ENCODE peak calls at places on chromosomes 12 and 14, in seven cellular contexts. One of them, this sample, is unnamed. For H3K4me1, the result is how much of the 10 kb centered on the place peaks cover.

GRCh38 chr14:84646791-84647500 is 883.0 kb upstream of the FLRT2 start:
- DNase-seq in ascending aorta: no peak
- DNase-seq in mesendoderm: no peak
- DNase-seq in A549: no peak
- DNase-seq in esophagus muscularis mucosa: no peak
- DNase-seq in uterus: no peak
- DNase-seq in cardiac muscle cell: peak
- DNase-seq in this sample: peak

GRCh38 chr12:84995646-84996045 is 40.4 kb downstream of the TSPAN19 start:
- DNase-seq in ascending aorta: no peak
- DNase-seq in mesendoderm: no peak
- DNase-seq in A549: no peak
- DNase-seq in esophagus muscularis mucosa: no peak
- DNase-seq in uterus: no peak
- DNase-seq in cardiac muscle cell: no peak
- DNase-seq in this sample: no peak

GRCh38 chr12:87518508-87518907 is 510.7 kb downstream of the C12orf50 start:
- DNase-seq in ascending aorta: no peak
- DNase-seq in mesendoderm: no peak
- DNase-seq in A549: no peak
- DNase-seq in esophagus muscularis mucosa: no peak
- DNase-seq in uterus: no peak
- DNase-seq in cardiac muscle cell: peak
- DNase-seq in this sample: no peak

GRCh38 chr12:32501835-32502333 is 102.5 kb downstream of the FGD4 start:
- DNase-seq in ascending aorta: no peak
- DNase-seq in mesendoderm: peak
- DNase-seq in A549: no peak
- DNase-seq in esophagus muscularis mucosa: no peak
- DNase-seq in uterus: peak
- DNase-seq in cardiac muscle cell: peak
- DNase-seq in this sample: no peak

GRCh38 chr12:6072302-6072752 is 52.1 kb downstream of the VWF start:
- DNase-seq in ascending aorta: no peak
- DNase-seq in mesendoderm: no peak
- DNase-seq in A549: no peak
- DNase-seq in esophagus muscularis mucosa: no peak
- DNase-seq in uterus: no peak
- DNase-seq in cardiac muscle cell: peak
- DNase-seq in this sample: peak

GRCh38 chr12:26845984-26846383 is 13.0 kb upstream of the ITPR2 start:
- DNase-seq in ascending aorta: no peak
- DNase-seq in mesendoderm: peak
- DNase-seq in A549: no peak
- DNase-seq in esophagus muscularis mucosa: no peak
- DNase-seq in uterus: no peak
- DNase-seq in cardiac muscle cell: peak
- DNase-seq in this sample: no peak

GRCh38 chr14:79270361-79270760 is 940.9 kb downstream of the DIO2 start:
- DNase-seq in ascending aorta: no peak
- DNase-seq in mesendoderm: no peak
- DNase-seq in A549: no peak
- DNase-seq in esophagus muscularis mucosa: no peak
- DNase-seq in uterus: no peak
- DNase-seq in cardiac muscle cell: no peak
- DNase-seq in this sample: no peak

GRCh38 chr12:57543666-57544065 is 3.3 kb downstream of the DCTN2 start:
- DNase-seq in ascending aorta: no peak
- DNase-seq in mesendoderm: no peak
- DNase-seq in A549: no peak
- DNase-seq in esophagus muscularis mucosa: no peak
- DNase-seq in uterus: no peak
- DNase-seq in cardiac muscle cell: no peak
- DNase-seq in this sample: no peak

GRCh38 chr14:102822311-102822863 is 45.1 kb downstream of the TRAF3 start:
- DNase-seq in ascending aorta: no peak
- DNase-seq in mesendoderm: no peak
- DNase-seq in A549: no peak
- DNase-seq in esophagus muscularis mucosa: no peak
- DNase-seq in uterus: no peak
- DNase-seq in cardiac muscle cell: no peak
- DNase-seq in this sample: no peak

GRCh38 chr14:50967104-50967503 is 22.8 kb upstream of the PYGL start:
- DNase-seq in ascending aorta: no peak
- DNase-seq in mesendoderm: no peak
- DNase-seq in A549: no peak
- DNase-seq in esophagus muscularis mucosa: no peak
- DNase-seq in uterus: no peak
- DNase-seq in cardiac muscle cell: peak
- DNase-seq in this sample: peak

GRCh38 chr12:12909995-12910391 is 18.6 kb downstream of the GPRC5A start:
- DNase-seq in ascending aorta: no peak
- DNase-seq in mesendoderm: no peak
- DNase-seq in A549: no peak
- DNase-seq in esophagus muscularis mucosa: no peak
- DNase-seq in uterus: peak
- DNase-seq in cardiac muscle cell: peak
- DNase-seq in this sample: no peak

GRCh38 chr12:65891987-65892481 is 67.8 kb downstream of the HMGA2 start:
- DNase-seq in ascending aorta: peak
- DNase-seq in mesendoderm: peak
- DNase-seq in A549: peak
- DNase-seq in esophagus muscularis mucosa: no peak
- DNase-seq in uterus: peak
- DNase-seq in cardiac muscle cell: peak
- DNase-seq in this sample: peak

GRCh38 chr12:82937151-82937550 is 250.4 kb downstream of the TMTC2 start:
- DNase-seq in ascending aorta: no peak
- DNase-seq in mesendoderm: no peak
- DNase-seq in A549: no peak
- DNase-seq in esophagus muscularis mucosa: no peak
- DNase-seq in uterus: no peak
- DNase-seq in cardiac muscle cell: peak
- DNase-seq in this sample: no peak

GRCh38 chr12:130353081-130353480 is 15.4 kb downstream of the PIWIL1 start:
- DNase-seq in ascending aorta: no peak
- DNase-seq in mesendoderm: no peak
- DNase-seq in A549: no peak
- DNase-seq in esophagus muscularis mucosa: no peak
- DNase-seq in uterus: no peak
- DNase-seq in cardiac muscle cell: no peak
- DNase-seq in this sample: no peak

GRCh38 chr12:49093746-49094103 is 876 bp downstream of the DHH start:
- DNase-seq in ascending aorta: no peak
- DNase-seq in mesendoderm: no peak
- DNase-seq in A549: no peak
- DNase-seq in esophagus muscularis mucosa: no peak
- DNase-seq in uterus: no peak
- DNase-seq in cardiac muscle cell: no peak
- DNase-seq in this sample: no peak

GRCh38 chr12:64780531-64781373 is 21.5 kb upstream of the GNS start:
- DNase-seq in ascending aorta: peak
- DNase-seq in mesendoderm: peak
- DNase-seq in A549: peak
- DNase-seq in esophagus muscularis mucosa: no peak
- DNase-seq in uterus: peak
- DNase-seq in cardiac muscle cell: no peak
- DNase-seq in this sample: no peak

GRCh38 chr12:88334271-88334670 is 192.2 kb downstream of the TMTC3 start:
- DNase-seq in ascending aorta: no peak
- DNase-seq in mesendoderm: no peak
- DNase-seq in A549: no peak
- DNase-seq in esophagus muscularis mucosa: no peak
- DNase-seq in uterus: peak
- DNase-seq in cardiac muscle cell: peak
- DNase-seq in this sample: peak

GRCh38 chr12:76310110-76310509 is 38.1 kb downstream of the BBS10 start:
- DNase-seq in ascending aorta: no peak
- DNase-seq in mesendoderm: no peak
- DNase-seq in A549: peak
- DNase-seq in esophagus muscularis mucosa: no peak
- DNase-seq in uterus: no peak
- DNase-seq in cardiac muscle cell: peak
- DNase-seq in this sample: peak

GRCh38 chr12:4648499-4649357 is at the start of the genes AKAP3 and NDUFA9:
- DNase-seq in ascending aorta: peak
- DNase-seq in mesendoderm: peak
- DNase-seq in A549: peak
- DNase-seq in esophagus muscularis mucosa: peak
- DNase-seq in uterus: peak
- DNase-seq in cardiac muscle cell: peak
- DNase-seq in this sample: peak

GRCh38 chr12:120961604-120962486 is 16.5 kb upstream of the HNF1A start:
- DNase-seq in ascending aorta: no peak
- DNase-seq in mesendoderm: no peak
- DNase-seq in A549: peak
- DNase-seq in esophagus muscularis mucosa: no peak
- DNase-seq in uterus: no peak
- DNase-seq in cardiac muscle cell: no peak
- DNase-seq in this sample: no peak

GRCh38 chr14:64990291-64990690 is 3.6 kb downstream of the FNTB start:
- DNase-seq in ascending aorta: no peak
- DNase-seq in mesendoderm: no peak
- DNase-seq in A549: no peak
- DNase-seq in esophagus muscularis mucosa: no peak
- DNase-seq in uterus: no peak
- DNase-seq in cardiac muscle cell: no peak
- DNase-seq in this sample: no peak
- H3K4me3 ChIP-seq in ascending aorta: no peak
- H3K4me3 ChIP-seq in mesendoderm: no peak
- H3K4me3 ChIP-seq in A549: no peak
- H3K4me3 ChIP-seq in esophagus muscularis mucosa: no peak
- H3K4me3 ChIP-seq in uterus: no peak
- H3K4me3 ChIP-seq in cardiac muscle cell: no peak
- H3K4me3 ChIP-seq in this sample: no peak

DNA sequence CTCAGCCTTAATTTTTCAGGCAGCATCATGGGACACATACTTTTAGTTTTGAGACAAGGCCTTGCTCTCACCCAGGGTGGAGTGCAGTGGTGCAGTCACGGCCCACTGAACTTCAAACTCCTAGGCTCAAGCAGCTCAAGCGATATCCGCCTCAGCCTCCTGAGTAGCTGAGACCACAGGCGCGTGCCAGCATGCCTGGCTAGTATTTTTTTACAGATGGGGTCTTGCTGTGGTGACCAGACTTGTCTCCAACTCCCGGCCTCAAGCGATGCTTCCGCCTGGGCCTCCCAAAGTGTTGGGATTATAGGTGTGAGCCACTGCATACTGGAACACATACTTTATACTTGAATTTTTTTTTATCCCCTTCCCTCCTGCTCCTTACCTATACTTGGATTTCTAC is 2.8 kb downstream of the RDH5 start:
- DNase-seq in ascending aorta: no peak
- DNase-seq in mesendoderm: no peak
- DNase-seq in A549: no peak
- DNase-seq in esophagus muscularis mucosa: no peak
- DNase-seq in uterus: no peak
- DNase-seq in cardiac muscle cell: no peak
- DNase-seq in this sample: no peak
- H3K4me1 ChIP-seq in ascending aorta: under half
- H3K4me1 ChIP-seq in mesendoderm: under half
- H3K4me1 ChIP-seq in A549: half or more
- H3K4me1 ChIP-seq in esophagus muscularis mucosa: half or more
- H3K4me1 ChIP-seq in uterus: under half
- H3K4me1 ChIP-seq in cardiac muscle cell: under half
- H3K4me1 ChIP-seq in this sample: under half

GRCh38 chr14:106269029-106269428 is 742.6 kb downstream of the TMEM121 start:
- DNase-seq in ascending aorta: no peak
- DNase-seq in mesendoderm: no peak
- DNase-seq in A549: no peak
- DNase-seq in esophagus muscularis mucosa: no peak
- DNase-seq in uterus: no peak
- DNase-seq in cardiac muscle cell: no peak
- DNase-seq in this sample: no peak
- H3K4me3 ChIP-seq in ascending aorta: no peak
- H3K4me3 ChIP-seq in mesendoderm: no peak
- H3K4me3 ChIP-seq in A549: no peak
- H3K4me3 ChIP-seq in esophagus muscularis mucosa: no peak
- H3K4me3 ChIP-seq in uterus: no peak
- H3K4me3 ChIP-seq in cardiac muscle cell: no peak
- H3K4me3 ChIP-seq in this sample: no peak

DNA sequence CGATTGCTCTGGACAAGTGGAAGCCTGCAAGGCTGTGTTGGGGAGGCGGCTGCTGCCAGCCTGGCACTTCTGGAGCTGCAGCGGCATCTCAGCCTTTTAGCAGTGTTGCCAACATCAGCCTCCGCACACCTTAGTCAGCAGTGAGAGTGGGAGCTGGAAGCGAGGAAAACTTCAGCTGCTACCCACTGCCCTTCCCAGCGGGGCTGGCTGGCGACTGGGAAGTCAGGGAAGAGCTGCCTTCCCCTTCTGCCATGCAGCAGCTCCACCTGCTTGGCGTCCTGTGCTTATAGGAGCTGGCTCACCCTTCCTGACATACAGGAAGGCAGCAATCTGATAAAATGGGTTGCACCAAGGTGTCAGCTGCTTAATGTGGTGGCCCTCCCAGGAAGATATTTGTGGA is 15.4 kb upstream of the PLEKHG3 start:
- DNase-seq in ascending aorta: peak
- DNase-seq in mesendoderm: peak
- DNase-seq in A549: no peak
- DNase-seq in esophagus muscularis mucosa: no peak
- DNase-seq in uterus: peak
- DNase-seq in cardiac muscle cell: no peak
- DNase-seq in this sample: no peak
- H3K4me1 ChIP-seq in ascending aorta: under half
- H3K4me1 ChIP-seq in mesendoderm: under half
- H3K4me1 ChIP-seq in A549: under half
- H3K4me1 ChIP-seq in esophagus muscularis mucosa: under half
- H3K4me1 ChIP-seq in uterus: under half
- H3K4me1 ChIP-seq in cardiac muscle cell: under half
- H3K4me1 ChIP-seq in this sample: under half

DNA sequence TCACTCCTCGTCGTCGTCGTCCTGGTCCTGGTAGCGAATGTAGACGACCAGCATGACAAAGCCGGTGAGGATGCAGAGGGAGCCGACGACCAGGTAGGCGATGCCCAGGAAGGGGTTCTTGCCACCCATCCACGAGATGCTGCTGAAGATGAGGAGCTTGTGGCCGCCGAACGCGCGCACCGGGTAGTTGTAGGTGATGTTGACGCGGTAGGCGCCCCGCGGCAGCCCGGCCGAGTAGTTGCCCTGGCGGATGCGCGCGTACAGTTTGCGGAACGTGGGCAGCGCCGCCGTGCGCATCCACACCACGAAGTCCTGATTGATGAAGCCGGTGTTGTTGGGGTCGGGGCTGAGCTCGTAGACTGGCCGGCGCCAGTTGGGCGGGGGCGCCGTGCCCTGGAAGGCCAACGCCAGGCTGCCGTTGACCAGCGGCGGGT is 1.0 kb downstream of the TMEM30B start:
- DNase-seq in ascending aorta: no peak
- DNase-seq in mesendoderm: no peak
- DNase-seq in A549: no peak
- DNase-seq in esophagus muscularis mucosa: peak
- DNase-seq in uterus: no peak
- DNase-seq in cardiac muscle cell: no peak
- DNase-seq in this sample: no peak
- H3K4me3 ChIP-seq in ascending aorta: peak
- H3K4me3 ChIP-seq in mesendoderm: no peak
- H3K4me3 ChIP-seq in A549: peak
- H3K4me3 ChIP-seq in esophagus muscularis mucosa: peak
- H3K4me3 ChIP-seq in uterus: peak
- H3K4me3 ChIP-seq in cardiac muscle cell: peak
- H3K4me3 ChIP-seq in this sample: no peak

GRCh38 chr12:53048780-53049401 is 974 bp upstream of the TNS2 start:
- DNase-seq in ascending aorta: peak
- DNase-seq in mesendoderm: peak
- DNase-seq in A549: no peak
- DNase-seq in esophagus muscularis mucosa: peak
- DNase-seq in uterus: peak
- DNase-seq in cardiac muscle cell: peak
- DNase-seq in this sample: peak
- H3K4me1 ChIP-seq in ascending aorta: under half
- H3K4me1 ChIP-seq in mesendoderm: under half
- H3K4me1 ChIP-seq in A549: half or more
- H3K4me1 ChIP-seq in esophagus muscularis mucosa: half or more
- H3K4me1 ChIP-seq in uterus: under half
- H3K4me1 ChIP-seq in cardiac muscle cell: under half
- H3K4me1 ChIP-seq in this sample: half or more

This sample was measured in SJSA1.